ENCODE peak calls at places on chromosomes 16 and 17, in nine cellular contexts. U is fibroblast of lung, V is HCT116, I is lower leg skin, K is astrocyte of the spinal cord, T is mammary epithelial cell, L is fibroblast of mammary gland, Y is brain microvascular endothelial cell, N is PC-9. Q is an unnamed sample.

GRCh38 chr16:88350922-88351321 is 31.8 kb upstream of the ZNF469 start:
- DNase-seq in U (no peak), V (no peak), I (no peak), K (no peak), T (no peak), L (no peak), Y (no peak), N (no peak), Q (no peak)

GRCh38 chr16:77364770-77365169 is 70.1 kb downstream of the ADAMTS18 start:
- DNase-seq in U (no peak), V (no peak), I (no peak), K (no peak), T (no peak), L (no peak), Y (no peak), N (no peak), Q (no peak)

GRCh38 chr16:3503513-3503912 is 2.7 kb downstream of the CLUAP1 start:
- DNase-seq in U (no peak), V (no peak), I (no peak), K (no peak), T (peak; percentile 62), L (no peak), Y (no peak), N (peak; percentile 82), Q (no peak)

GRCh38 chr16:2713985-2714774 is 5.8 kb downstream of the PRSS27 start:
- DNase-seq in U (no peak), V (no peak), I (no peak), K (no peak), T (no peak), L (no peak), Y (no peak), N (no peak), Q (no peak)

GRCh38 chr17:34368455-34369195 is 5.6 kb upstream of the CCL1 start:
- DNase-seq in U (no peak), V (no peak), I (no peak), K (no peak), T (no peak), L (no peak), Y (no peak), N (no peak), Q (no peak)

GRCh38 chr16:14070877-14071575 is at the start of gene MRTFB:
- DNase-seq in U (peak; percentile 53), V (peak; percentile 55), I (peak; percentile 34), K (peak; percentile 49), T (peak; percentile 78), L (no peak), Y (peak; percentile 40), N (peak; percentile 95), Q (no peak)

GRCh38 chr17:74528491-74529199 is 2.6 kb downstream of the CD300LB start:
- DNase-seq in U (no peak), V (no peak), I (no peak), K (no peak), T (no peak), L (peak; percentile 6), Y (no peak), N (no peak), Q (no peak)

GRCh38 chr17:82235056-82235774 is 6.4 kb downstream of the SLC16A3 start:
- DNase-seq in U (no peak), V (no peak), I (no peak), K (no peak), T (no peak), L (no peak), Y (no peak), N (no peak), Q (no peak)

GRCh38 chr16:57226701-57227621 is 18.1 kb upstream of the ARL2BP start:
- DNase-seq in U (no peak), V (no peak), I (no peak), K (no peak), T (no peak), L (peak; percentile 41), Y (no peak), N (no peak), Q (no peak)

GRCh38 chr16:34803683-34804416 is 1344.4 kb downstream of the TP53TG3F start:
- DNase-seq in U (no peak), V (no peak), I (no peak), K (no peak), T (no peak), L (no peak), Y (no peak), N (no peak), Q (no peak)

GRCh38 chr17:28881533-28882056 is 15.9 kb downstream of the FLOT2 start:
- DNase-seq in U (no peak), V (no peak), I (no peak), K (no peak), T (no peak), L (no peak), Y (no peak), N (no peak), Q (no peak)

GRCh38 chr17:82938486-82939212 is 98.8 kb upstream of the ZNF750 start:
- DNase-seq in U (no peak), V (no peak), I (no peak), K (no peak), T (no peak), L (no peak), Y (no peak), N (no peak), Q (no peak)

DNA sequence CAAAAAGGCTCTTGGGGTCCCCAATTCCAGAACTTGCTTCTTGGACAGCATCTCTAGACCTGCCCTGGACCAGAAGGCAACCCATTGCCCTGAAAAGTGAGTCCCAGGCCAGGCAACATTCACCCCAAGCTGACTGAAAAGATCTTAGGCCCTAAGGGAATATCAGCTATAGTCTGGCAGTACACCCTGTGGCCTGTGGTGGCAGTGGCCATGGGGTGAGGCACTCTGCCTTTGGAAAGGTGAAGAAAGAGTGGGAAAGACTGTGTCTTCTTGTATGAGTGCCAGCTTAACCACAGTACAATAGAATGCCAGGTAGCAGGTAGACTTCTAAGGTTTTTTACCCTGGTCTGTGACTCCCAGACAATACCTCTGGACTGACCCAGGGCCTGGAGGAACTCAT is 564.5 kb downstream of the CDH8 start:
- DNase-seq in U (no peak), V (no peak), I (no peak), K (no peak), T (no peak), L (no peak), Y (no peak), N (no peak), Q (no peak)
- TF ChIP-seq CTCF in U (no peak), V (no peak), I (no peak), K (no peak), T (no peak), L (no peak), Y (no peak), N (no peak), Q (no peak)

DNA sequence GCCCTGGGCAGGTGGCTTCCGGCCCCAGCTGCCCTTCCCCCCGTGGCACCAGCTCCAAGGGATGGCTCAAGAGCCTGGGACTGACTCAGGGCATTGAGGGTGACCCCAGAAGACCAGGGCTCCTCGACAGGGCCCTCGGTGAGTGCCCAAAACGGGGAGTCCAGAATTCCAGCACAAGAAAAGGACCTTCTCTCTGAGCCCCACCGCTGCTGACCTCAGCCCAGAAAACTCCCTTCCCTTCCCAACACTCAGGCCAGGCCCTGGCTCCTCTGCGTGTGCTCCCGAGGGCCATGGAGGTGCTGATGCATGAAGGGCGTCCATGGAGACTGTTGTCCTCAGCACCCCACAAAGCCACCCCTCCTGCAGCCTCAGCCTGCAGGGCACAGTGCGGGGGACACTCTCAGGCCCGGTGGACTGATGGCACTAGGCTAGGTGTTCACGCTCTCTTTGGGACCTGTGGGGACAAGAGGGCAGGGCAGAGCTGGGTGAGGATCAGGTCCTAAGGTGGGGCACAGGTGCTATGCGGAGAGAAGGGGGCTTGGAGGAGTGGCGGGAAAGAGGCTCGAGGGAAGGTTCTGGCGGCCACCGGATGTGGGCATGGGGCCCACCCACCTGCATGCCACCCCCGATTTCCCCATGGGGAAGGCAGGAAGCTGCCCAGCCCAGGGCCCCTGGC is 4.3 kb upstream of the TSPOAP1 start:
- DNase-seq in U (no peak), V (no peak), I (no peak), K (no peak), T (no peak), L (no peak), Y (no peak), N (no peak), Q (no peak)
- H3K4me3 ChIP-seq in U (no peak overlapping the region), V (no peak overlapping the region), I (no peak overlapping the region), K (no peak overlapping the region), T (no peak overlapping the region), L (no peak overlapping the region), Y (no peak overlapping the region), N (no peak overlapping the region), Q (no peak overlapping the region)

DNA sequence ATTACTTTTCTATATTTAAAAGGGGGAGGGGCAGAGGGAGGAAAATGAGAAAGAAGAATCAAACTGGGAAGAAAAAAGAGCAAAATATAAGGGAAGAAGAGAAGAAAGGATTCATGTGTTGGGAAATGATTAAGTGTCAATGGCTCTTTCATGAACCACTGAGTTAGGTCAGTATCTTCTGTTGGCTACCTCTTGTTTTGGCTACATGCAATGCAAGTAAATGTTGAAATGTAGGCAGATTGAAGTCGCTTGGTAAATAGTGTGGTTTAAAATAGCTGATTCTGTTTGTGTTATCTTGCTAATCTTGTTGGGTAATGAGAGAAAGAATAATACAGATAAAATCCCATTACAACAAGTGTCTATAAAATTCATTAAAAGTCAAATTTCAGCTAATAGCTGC is 27.2 kb downstream of the COX11 start:
- DNase-seq in U (no peak), V (no peak), I (no peak), K (no peak), T (no peak), L (no peak), Y (no peak), N (no peak), Q (no peak)
- TF ChIP-seq CTCF in U (no peak), V (no peak), I (no peak), K (no peak), T (no peak), L (no peak), Y (no peak), N (no peak), Q (no peak)

GRCh38 chr17:80504671-80505413 is 28.4 kb upstream of the NPTX1 start:
- DNase-seq in U (no peak), V (no peak), I (no peak), K (peak; percentile 78), T (no peak), L (peak; percentile 95), Y (peak; percentile 96), N (no peak), Q (no peak)

GRCh38 chr17:80502578-80502877 is 26.1 kb upstream of the NPTX1 start:
- DNase-seq in U (no peak), V (no peak), I (no peak), K (no peak), T (no peak), L (no peak), Y (no peak), N (no peak), Q (no peak)

GRCh38 chr17:80503921-80504320 is 27.5 kb upstream of the NPTX1 start:
- DNase-seq in U (no peak), V (no peak), I (no peak), K (no peak), T (no peak), L (no peak), Y (no peak), N (no peak), Q (no peak)

GRCh38 chr17:80501739-80502577 is 25.6 kb upstream of the NPTX1 start:
- DNase-seq in U (no peak), V (no peak), I (no peak), K (peak; percentile 78), T (peak; percentile 93), L (peak; percentile 95), Y (peak; percentile 88), N (peak; percentile 45), Q (peak; percentile 22)

DNA sequence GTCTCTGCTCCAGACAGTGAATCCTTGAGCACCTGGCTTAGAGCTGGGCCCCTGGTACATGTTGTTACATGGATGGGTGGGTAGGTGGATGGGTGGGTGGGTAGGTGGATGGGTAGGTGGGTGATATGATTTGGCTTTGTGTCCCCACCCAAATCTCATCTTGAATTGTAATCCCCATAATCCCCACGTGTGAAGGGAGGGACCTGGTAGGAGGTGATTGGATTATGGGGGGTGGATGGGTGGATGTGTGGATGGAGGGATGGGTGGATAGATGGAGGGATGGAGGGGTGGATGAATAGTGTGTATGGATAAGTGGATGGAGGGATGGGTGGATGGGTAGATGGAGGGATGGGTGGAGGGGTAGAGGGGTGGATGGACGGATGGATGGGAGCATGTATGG is 26.6 kb upstream of the NPTX1 start:
- DNase-seq in U (no peak), V (no peak), I (no peak), K (no peak), T (no peak), L (no peak), Y (no peak), N (no peak), Q (no peak)
- H3K4me3 ChIP-seq in U (no peak overlapping the region), V (no peak overlapping the region), I (no peak overlapping the region), K (no peak overlapping the region), T (no peak overlapping the region), L (no peak overlapping the region), Y (no peak overlapping the region), N (no peak overlapping the region), Q (no peak overlapping the region)

Q was measured in epithelial cell of proximal tubule.